ENCODE peak calls at places on chromosomes 16 and 17, in ten cellular contexts. H is WTC11; T is EL; G is central memory CD4-positive, alpha-beta T cell; E is activated CD8-positive, alpha-beta memory T cell treated with anti-CD3 and anti-CD28 coated beads, Interleukin-2, amount 10 ng/mL, durations not matched to agents 7 days and 5 days; Y is fibroblast of mammary gland; F is NCI-H1092; R is HT1080; I is HAP-1; W is effector memory CD8-positive, alpha-beta T cell. K is an unnamed sample.

GRCh38 chr17:34850964-34851363 is 110.3 kb downstream of the CCT6B start:
- DNase-seq in R (no peak), F (no peak), W (no peak), G (no peak), E (no peak), T (no peak), I (no peak), Y (no peak), H (no peak), K (no peak)

GRCh38 chr16:53219795-53220194 is 165.0 kb downstream of the CHD9 start:
- DNase-seq in T (peak; percentile 63), G (no peak), R (no peak), E (no peak), F (no peak), W (no peak), I (no peak), Y (peak; percentile 37), H (no peak), K (peak; percentile 37)

GRCh38 chr16:27819881-27820610 is 243.5 kb downstream of the GSG1L start:
- DNase-seq in F (no peak), H (no peak), T (no peak), W (no peak), Y (no peak), I (no peak), G (no peak), E (no peak), R (no peak), K (no peak)

GRCh38 chr16:20316715-20317114 is 10.6 kb downstream of the GP2 start:
- DNase-seq in Y (no peak), H (no peak), I (no peak), T (no peak), W (no peak), R (no peak), E (no peak), G (no peak), F (no peak), K (no peak)

GRCh38 chr16:88017551-88018101 is 66.4 kb downstream of the BANP start:
- DNase-seq in E (no peak), R (no peak), I (no peak), G (no peak), Y (no peak), W (no peak), T (no peak), F (no peak), H (no peak), K (no peak)

GRCh38 chr17:64148699-64149098 is 18.8 kb upstream of the ERN1 start:
- DNase-seq in T (peak; percentile 22), F (no peak), H (no peak), Y (no peak), E (no peak), G (no peak), R (peak; percentile 32), I (no peak), W (no peak), K (no peak)

GRCh38 chr16:75097941-75098897 is 18.4 kb downstream of the LDHD start:
- DNase-seq in T (no peak), H (no peak), I (no peak), E (peak; percentile 90), R (no peak), Y (no peak), G (peak; percentile 83), F (no peak), W (peak; percentile 69), K (no peak)

GRCh38 chr17:382644-383533 is 30.3 kb upstream of the RPH3AL start:
- DNase-seq in H (peak; percentile 81), Y (no peak), T (peak; percentile 48), F (peak; percentile 13), W (no peak), I (peak; percentile 50), R (no peak), E (no peak), G (no peak), K (peak; percentile 61)

GRCh38 chr16:17295948-17296347 is 174.8 kb downstream of the XYLT1 start:
- DNase-seq in I (no peak), E (no peak), T (no peak), Y (no peak), F (no peak), W (no peak), H (no peak), G (no peak), R (no peak), K (no peak)

GRCh38 chr16:22191966-22192260 is 14.2 kb upstream of the EEF2K start:
- DNase-seq in F (no peak), T (no peak), H (no peak), W (peak; percentile 34), E (peak; percentile 71), I (no peak), G (peak; percentile 62), Y (peak; percentile 52), R (no peak), K (no peak)